ENCODE peak calls at places on chromosomes 3 and 15, in seven cellular contexts. I is left ventricle myocardium inferior, D is K562, A is A549, S is HL-60, M is cardiac fibroblast, P is fibroblast of lung. C is an unnamed sample.

GRCh38 chr3:99505200-99505599 is 133.2 kb upstream of the COL8A1 start:
- DNase-seq in P (no peak), I (no peak), M (peak; percentile 63), S (no peak), A (no peak), D (no peak), C (no peak)

GRCh38 chr3:53223025-53223424 is 32.8 kb downstream of the TKT start:
- DNase-seq in M (no peak), P (no peak), I (no peak), A (no peak), D (no peak), S (no peak), C (no peak)

GRCh38 chr15:29589975-29590374 is 232.3 kb downstream of the TJP1 start:
- DNase-seq in D (no peak), M (no peak), A (no peak), S (no peak), P (no peak), I (no peak), C (no peak)

GRCh38 chr3:14549256-14549931 is 9.3 kb upstream of the GRIP2 start:
- DNase-seq in A (peak; percentile 63), S (no peak), P (no peak), D (peak; percentile 66), M (peak; percentile 24), I (no peak), C (peak; percentile 25)

GRCh38 chr15:49918106-49918505 is 200.9 kb downstream of the ATP8B4 start:
- DNase-seq in A (no peak), I (no peak), P (peak; percentile 61), D (no peak), M (peak; percentile 67), S (no peak), C (peak; percentile 8)

GRCh38 chr3:165206454-165207266 is 10.5 kb upstream of the SLITRK3 start:
- DNase-seq in P (peak; percentile 81), I (peak; percentile 66), A (peak; percentile 53), S (peak; percentile 55), M (peak; percentile 79), D (peak; percentile 19), C (peak; percentile 72)

GRCh38 chr3:55294557-55294956 is 192.5 kb downstream of the WNT5A start:
- DNase-seq in S (no peak), M (peak; percentile 53), I (no peak), P (no peak), A (no peak), D (no peak), C (no peak)

GRCh38 chr15:78100886-78101285 is 8.5 kb downstream of the SH2D7 start:
- DNase-seq in P (no peak), I (no peak), A (no peak), S (no peak), D (no peak), M (no peak), C (no peak)

GRCh38 chr3:139537325-139537724 is 2.2 kb downstream of the RBP1 start:
- DNase-seq in D (no peak), A (no peak), P (no peak), S (no peak), M (peak; percentile 24), I (no peak), C (peak; percentile 30)

GRCh38 chr3:28295819-28296364 is 52.6 kb upstream of the ZCWPW2 start:
- DNase-seq in A (no peak), D (no peak), M (peak; percentile 31), S (no peak), I (no peak), P (peak; percentile 18), C (peak; percentile 31)

GRCh38 chr3:118544458-118544857 is 490.2 kb downstream of the IGSF11 start:
- DNase-seq in A (no peak), M (no peak), D (peak; percentile 4), I (no peak), S (no peak), P (no peak), C (no peak)

GRCh38 chr3:72970942-72971341 is 25.7 kb upstream of the PPP4R2 start:
- DNase-seq in A (no peak), I (no peak), M (no peak), D (no peak), P (no peak), S (no peak), C (no peak)

GRCh38 chr15:99682455-99682854 is 50.8 kb downstream of the LYSMD4 start:
- DNase-seq in D (no peak), S (no peak), I (no peak), P (peak; percentile 89), A (no peak), M (peak; percentile 96), C (peak; percentile 76)

GRCh38 chr15:29435811-29436210 is 166.2 kb upstream of the NSMCE3 start:
- DNase-seq in M (no peak), S (no peak), I (no peak), D (no peak), P (no peak), A (no peak), C (no peak)

GRCh38 chr15:76310470-76311070 is 699 bp downstream of the ETFA start:
- DNase-seq in P (no peak), D (no peak), A (peak; percentile 46), S (peak; percentile 24), M (no peak), I (no peak), C (peak; percentile 38)

GRCh38 chr3:31106912-31107311 is 212.5 kb upstream of the GADL1 start:
- DNase-seq in A (no peak), M (peak; percentile 14), D (no peak), I (no peak), P (no peak), S (no peak), C (no peak)

GRCh38 chr3:141846050-141846433 is 30.4 kb upstream of the ATP1B3 start:
- DNase-seq in A (no peak), S (no peak), I (no peak), M (no peak), P (no peak), D (no peak), C (no peak)

GRCh38 chr3:131083190-131083863 is 56.6 kb downstream of the NEK11 start:
- DNase-seq in A (no peak), P (peak; percentile 47), M (peak; percentile 14), S (no peak), I (peak; percentile 59), D (no peak), C (peak; percentile 24)

GRCh38 chr3:36540898-36541518 is 160.7 kb downstream of the STAC start:
- DNase-seq in S (no peak), D (no peak), I (no peak), M (peak; percentile 69), P (peak; percentile 30), A (peak; percentile 23), C (peak; percentile 54)

GRCh38 chr3:149512073-149512782 is 37.7 kb downstream of the TM4SF4 start:
- DNase-seq in I (peak; percentile 45), A (peak; percentile 82), P (peak; percentile 71), S (peak; percentile 45), D (peak; percentile 56), M (peak; percentile 78), C (peak; percentile 70)

GRCh38 chr3:195907730-195908438 is 467 bp downstream of the TNK2 start:
- DNase-seq in A (peak; percentile 20), P (no peak), S (peak; percentile 79), M (no peak), D (peak; percentile 56), I (no peak), C (no peak)

GRCh38 chr3:152255290-152255689 is 13.4 kb upstream of the MBNL1 start:
- DNase-seq in M (no peak), I (no peak), A (no peak), D (no peak), S (no peak), P (no peak), C (no peak)

GRCh38 chr3:152256829-152257228 is 11.9 kb upstream of the MBNL1 start:
- DNase-seq in P (no peak), A (no peak), D (no peak), S (no peak), M (no peak), I (no peak), C (no peak)

GRCh38 chr3:152259480-152259879 is 9.2 kb upstream of the MBNL1 start:
- DNase-seq in M (no peak), P (no peak), D (no peak), S (no peak), A (no peak), I (no peak), C (no peak)

GRCh38 chr3:152258448-152259302 is 10.1 kb upstream of the MBNL1 start:
- DNase-seq in A (peak; percentile 81), S (peak; percentile 94), M (peak; percentile 99), D (no peak), P (peak; percentile 98), I (peak; percentile 26), C (peak; percentile 100)

GRCh38 chr3:152257246-152258074 is 11.3 kb upstream of the MBNL1 start:
- DNase-seq in P (peak; percentile 49), I (no peak), A (no peak), M (peak; percentile 67), D (no peak), S (peak; percentile 53), C (no peak)
- H3K4me3 ChIP-seq in P (no peak overlapping the region), I (no peak overlapping the region), A (no peak overlapping the region), M (no peak overlapping the region), D (no peak overlapping the region), S (no peak overlapping the region), C (no peak overlapping the region)

DNA sequence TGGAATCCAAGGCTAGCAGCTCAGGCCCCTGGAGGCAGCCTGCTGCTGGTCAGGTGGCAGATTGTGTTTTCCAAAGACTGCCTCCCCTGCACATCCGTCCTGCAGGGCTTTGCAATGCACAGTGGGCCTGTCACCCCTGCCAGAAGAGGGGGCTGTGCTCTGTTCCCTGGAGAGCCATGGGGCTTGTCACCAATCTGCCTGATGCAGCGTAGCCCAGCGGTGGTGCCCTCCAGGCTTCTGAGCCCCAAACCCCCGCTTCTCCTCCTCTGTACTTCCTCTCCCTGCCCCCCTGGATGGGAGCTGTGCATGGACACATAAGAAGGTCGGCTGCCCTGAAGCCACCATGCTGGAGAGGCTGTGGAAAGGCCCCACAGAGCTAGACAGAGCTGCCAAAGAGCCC is 10.0 kb upstream of the PLXNA1 start:
- DNase-seq in D (no peak), P (no peak), S (no peak), M (no peak), I (no peak), A (no peak), C (no peak)
- TF ChIP-seq CTCF in D (no peak), P (no peak), S (no peak), M (no peak), I (no peak), A (no peak), C (no peak)

GRCh38 chr3:25429960-25430941 is 2.2 kb downstream of the RARB start:
- DNase-seq in S (no peak), M (peak; percentile 57), D (no peak), I (no peak), A (no peak), P (no peak), C (no peak)
- H3K4me3 ChIP-seq in S (no peak overlapping the region), M (peak overlapping the region; percentile 71), D (no peak overlapping the region), I (peak overlapping the region; percentile 83), A (peak overlapping the region; percentile 68), P (peak overlapping the region; percentile 68), C (no peak overlapping the region)

DNA sequence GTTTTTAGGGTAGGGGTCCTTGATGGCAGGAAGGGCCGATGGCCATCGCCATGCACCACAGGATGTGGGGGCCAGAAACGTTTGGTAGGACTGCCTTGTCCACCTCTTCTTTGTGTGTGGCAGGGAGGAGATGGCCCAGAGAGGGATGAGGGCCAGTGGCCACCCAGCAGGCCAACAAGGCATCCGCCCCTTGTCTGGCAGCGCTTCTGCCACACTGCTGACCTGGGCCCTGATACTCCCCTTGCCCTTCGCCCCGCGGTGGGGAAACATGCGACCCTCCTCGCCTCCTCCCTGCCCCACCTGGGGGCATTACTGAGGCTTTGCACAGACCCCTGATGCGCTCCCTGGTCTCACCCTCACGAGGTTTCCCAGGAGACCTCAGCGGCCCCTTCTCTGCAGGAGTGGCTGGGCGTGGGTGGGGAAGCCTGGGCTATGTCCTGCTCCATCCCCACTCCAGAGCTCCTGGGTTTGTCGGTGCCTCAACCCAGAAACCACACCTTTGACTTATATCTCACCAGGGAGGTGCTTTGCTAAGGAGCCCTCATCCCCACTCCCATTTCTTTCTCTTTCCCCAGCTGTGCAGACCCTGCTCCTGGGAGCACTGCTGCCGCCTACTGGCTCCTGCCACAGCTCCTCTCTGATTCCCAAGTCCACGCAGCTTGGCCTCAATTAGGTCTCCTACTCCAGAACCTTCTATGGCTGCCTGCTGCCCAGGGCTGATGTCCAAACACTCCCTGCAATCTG is 38.7 kb downstream of the FEM1B start:
- DNase-seq in A (no peak), M (no peak), I (no peak), P (no peak), D (peak; percentile 29), S (no peak), C (no peak)
- TF ChIP-seq CTCF in A (peak; percentile 55), M (peak; percentile 47), I (no peak), P (peak; percentile 51), D (peak; percentile 76), S (no peak), C (peak; percentile 29)

C was measured in AG10803.